ENCODE peak calls at places on chromosomes 12 and 14, in nine cellular contexts. R, K, J, V, G, Y, L, A and D are unnamed samples.

GRCh38 chr12:39958377-39958776 is 147.5 kb downstream of the SLC2A13 start:
- DNase-seq in R (no peak), L (no peak), A (peak), G (no peak), J (peak), V (no peak), K (no peak), Y (no peak), D (peak)

GRCh38 chr14:77485901-77486678 is 12.5 kb downstream of the ISM2 start:
- DNase-seq in Y (no peak), K (peak), A (no peak), J (no peak), G (peak), R (no peak), L (no peak), V (no peak), D (peak)

GRCh38 chr14:95282354-95282985 is 37.2 kb downstream of the CLMN start:
- DNase-seq in R (no peak), G (no peak), L (no peak), Y (no peak), V (no peak), A (no peak), K (no peak), J (no peak), D (no peak)

GRCh38 chr14:46482200-46482599 is 169.4 kb downstream of the RPL10L start:
- DNase-seq in L (no peak), G (no peak), Y (no peak), A (no peak), V (no peak), J (no peak), K (no peak), R (no peak), D (no peak)

GRCh38 chr14:62002636-62003035 is 240.4 kb downstream of the SNAPC1 start:
- DNase-seq in L (no peak), V (no peak), G (peak), K (peak), J (no peak), A (no peak), Y (no peak), R (no peak), D (peak)

GRCh38 chr14:26729851-26730250 is 132.0 kb upstream of the NOVA1 start:
- DNase-seq in K (no peak), L (no peak), J (no peak), A (no peak), Y (no peak), R (no peak), V (no peak), G (peak), D (peak)

GRCh38 chr14:34222867-34223266 is 239.2 kb downstream of the SPTSSA start:
- DNase-seq in J (peak), V (no peak), G (no peak), A (no peak), Y (no peak), K (no peak), R (peak), L (no peak), D (no peak)

GRCh38 chr12:2561367-2561766 is 233.4 kb upstream of the FKBP4 start:
- DNase-seq in Y (no peak), A (no peak), R (no peak), G (no peak), V (no peak), L (no peak), J (no peak), K (peak), D (no peak)

GRCh38 chr12:48946943-48947342 is 10.3 kb downstream of the ARF3 start:
- DNase-seq in K (no peak), G (no peak), J (no peak), V (no peak), L (no peak), R (no peak), A (no peak), Y (no peak), D (no peak)